ENCODE peak calls at places on chromosome 5, in ten cellular contexts. S is AML-193; E is stimulated activated effector memory CD8-positive, alpha-beta T cell treated with anti-CD3 and anti-CD28 coated beads, Interleukin-12 subunit alpha, Interleukin-12 subunit beta, amount 100 ng/mL, for 72 hours; D is NCI-H2029; P is T1000; A is Ammon's horn; X is uterus; T is ACHN; R is fibroblast of mammary gland; H is upper lobe of left lung. I is an unnamed sample.

GRCh38 chr5:6193315-6193714 is 185.0 kb downstream of the MED10 start:
- DNase-seq in S (no peak), E (no peak), D (no peak), P (no peak), A (no peak), X (no peak), T (no peak), R (no peak), H (no peak), I (no peak)

GRCh38 chr5:170147051-170147785 is 41.5 kb downstream of the FOXI1 start:
- DNase-seq in S (no peak), E (peak; percentile 37), D (no peak), P (no peak), A (no peak), X (no peak), T (no peak), R (no peak), H (no peak), I (no peak)

GRCh38 chr5:160312139-160312959 is at the start of gene CCNJL:
- DNase-seq in S (no peak), E (no peak), D (peak; percentile 73), P (peak; percentile 34), A (peak; percentile 28), X (peak; percentile 51), T (peak; percentile 72), R (no peak), H (peak; percentile 93), I (peak; percentile 26)

GRCh38 chr5:158814521-158814920 is 285.2 kb downstream of the EBF1 start:
- DNase-seq in S (no peak), E (no peak), D (no peak), P (no peak), A (no peak), X (no peak), T (no peak), R (peak; percentile 92), H (no peak), I (no peak)

GRCh38 chr5:13866792-13867191 is 77.7 kb downstream of the DNAH5 start:
- DNase-seq in S (peak; percentile 2), E (no peak), D (no peak), P (no peak), A (no peak), X (no peak), T (peak; percentile 46), R (peak; percentile 30), H (no peak), I (no peak)

GRCh38 chr5:7425830-7426229 is 29.9 kb downstream of the ADCY2 start:
- DNase-seq in S (no peak), E (no peak), D (no peak), P (no peak), A (no peak), X (no peak), T (no peak), R (peak; percentile 1), H (no peak), I (no peak)

GRCh38 chr5:141701341-141702119 is 19.5 kb upstream of the ARAP3 start:
- DNase-seq in S (no peak), E (no peak), D (no peak), P (no peak), A (peak; percentile 35), X (no peak), T (no peak), R (no peak), H (no peak), I (no peak)

GRCh38 chr5:119302916-119303897 is 52.6 kb upstream of the TNFAIP8 start:
- DNase-seq in S (peak; percentile 15), E (no peak), D (no peak), P (peak; percentile 21), A (no peak), X (no peak), T (peak; percentile 94), R (peak; percentile 97), H (no peak), I (no peak)

I was measured in pons.